ENCODE peak calls at places on chromosomes 2 and 18, in nine cellular contexts. H is transverse colon, E is adrenal gland, Q is heart left ventricle, J is tibial nerve, W is ovary, L is sigmoid colon, R is HepG2, Y is gastrocnemius medialis. G is an unnamed sample.
A peak's percentile ranks its signal among the peaks of the same experiment; 100 is the strongest.

GRCh38 chr2:28419003-28419704 is 26.5 kb downstream of the FOSL2 start:
- DNase-seq in E (no peak), R (peak; percentile 37), J (no peak), Y (no peak), W (no peak), L (no peak), Q (no peak), H (peak; percentile 4), G (no peak)

GRCh38 chr2:169659314-169659713 is 34.9 kb downstream of the CFAP210 start:
- DNase-seq in R (no peak), Y (no peak), W (no peak), Q (no peak), L (no peak), E (no peak), J (no peak), H (no peak), G (no peak)

GRCh38 chr2:151007365-151007764 is 254.3 kb downstream of the RBM43 start:
- DNase-seq in W (no peak), H (no peak), Y (no peak), L (no peak), E (no peak), Q (peak; percentile 9), J (no peak), R (no peak), G (no peak)

GRCh38 chr2:48525269-48525943 is 4.5 kb upstream of the STON1 start:
- DNase-seq in E (no peak), W (no peak), R (no peak), H (no peak), Y (no peak), L (no peak), Q (peak; percentile 35), J (no peak), G (peak; percentile 36)

GRCh38 chr2:120937736-120938131 is 202.1 kb downstream of the GLI2 start:
- DNase-seq in E (no peak), Y (no peak), W (peak; percentile 54), Q (no peak), R (no peak), J (no peak), H (no peak), L (no peak), G (peak; percentile 64)

GRCh38 chr18:77069931-77070330 is 62.7 kb downstream of the MBP start:
- DNase-seq in Y (no peak), Q (no peak), R (no peak), E (no peak), J (no peak), H (no peak), W (no peak), L (no peak), G (peak; percentile 24)

GRCh38 chr18:24778810-24779418 is 318.5 kb downstream of the HRH4 start:
- DNase-seq in H (no peak), L (no peak), Q (no peak), E (no peak), Y (no peak), R (no peak), J (no peak), W (no peak), G (no peak)

GRCh38 chr2:84894131-84894586 is 11.3 kb upstream of the TMSB10 start:
- DNase-seq in E (no peak), Y (no peak), L (peak; percentile 63), R (no peak), Q (no peak), H (no peak), J (no peak), W (no peak), G (no peak)

GRCh38 chr2:201122276-201122675 is 6.3 kb downstream of the CFLAR start:
- DNase-seq in Y (no peak), H (no peak), E (no peak), L (no peak), W (no peak), J (no peak), R (no peak), Q (no peak), G (no peak)

GRCh38 chr18:59429608-59430007 is 70.5 kb upstream of the LMAN1 start:
- DNase-seq in L (no peak), W (no peak), Y (no peak), E (no peak), J (no peak), R (no peak), H (no peak), Q (no peak), G (no peak)

GRCh38 chr2:239290618-239291504 is 110.0 kb downstream of the HDAC4 start:
- DNase-seq in H (peak; percentile 14), Q (peak; percentile 60), W (peak; percentile 35), R (no peak), Y (peak; percentile 83), L (peak; percentile 85), J (peak; percentile 14), E (no peak), G (peak; percentile 14)

GRCh38 chr18:25651553-25651952 is 299.6 kb upstream of the ZNF521 start:
- DNase-seq in L (no peak), E (no peak), Q (no peak), W (no peak), Y (no peak), R (no peak), J (no peak), H (no peak), G (no peak)

GRCh38 chr18:47143899-47144485 is 6.3 kb downstream of the HDHD2 start:
- DNase-seq in Q (no peak), E (no peak), L (no peak), R (no peak), H (no peak), J (no peak), Y (no peak), W (no peak), G (no peak)

GRCh38 chr2:68912732-68913131 is 40.0 kb downstream of the GKN2 start:
- DNase-seq in Y (no peak), J (no peak), L (no peak), W (no peak), E (no peak), Q (no peak), R (no peak), H (peak; percentile 22), G (no peak)

GRCh38 chr18:12423820-12424219 is 16.1 kb downstream of the PRELID3A start:
- DNase-seq in L (no peak), E (no peak), J (no peak), W (no peak), Q (no peak), Y (no peak), R (no peak), H (no peak), G (no peak)

GRCh38 chr18:73688851-73689659 is 458.6 kb downstream of the FBXO15 start:
- DNase-seq in E (no peak), J (no peak), W (no peak), Q (no peak), Y (no peak), R (no peak), H (no peak), L (no peak), G (no peak)

GRCh38 chr18:51069885-51070284 is 39.9 kb downstream of the SMAD4 start:
- DNase-seq in R (no peak), H (no peak), Q (no peak), L (no peak), J (no peak), W (no peak), E (no peak), Y (no peak), G (no peak)

GRCh38 chr2:4140284-4140962 is 437.0 kb downstream of the DCDC2C start:
- DNase-seq in Y (no peak), E (no peak), W (no peak), Q (no peak), R (no peak), H (no peak), L (no peak), J (no peak), G (no peak)

GRCh38 chr18:57754577-57755330 is 48.4 kb downstream of the ATP8B1 start:
- DNase-seq in H (no peak), R (no peak), W (no peak), L (no peak), Y (no peak), J (no peak), Q (no peak), E (no peak), G (no peak)
- H3K4me1 ChIP-seq in H (peaks cover 31% of the 10 kb centered on the region), R (peaks cover 18% of the 10 kb centered on the region), W (no peaks in the 10 kb centered on the region), L (no peaks in the 10 kb centered on the region), Y (peaks cover 25% of the 10 kb centered on the region), J (no peaks in the 10 kb centered on the region), Q (no peaks in the 10 kb centered on the region), E (no peaks in the 10 kb centered on the region), G (no peaks in the 10 kb centered on the region)

GRCh38 chr2:226660524-226660923 is 139.1 kb downstream of the IRS1 start:
- DNase-seq in W (peak; percentile 58), E (peak; percentile 73), L (peak; percentile 85), Y (peak; percentile 61), J (peak; percentile 48), R (no peak), Q (peak; percentile 56), H (peak; percentile 42), G (peak; percentile 88)
- TF ChIP-seq POLR2A in W (no peak), E (no peak), L (no peak), Y (no peak), J (no peak), R (no peak), Q (no peak), H (no peak), G (no peak)

GRCh38 chr2:218284106-218284811 is 8.0 kb downstream of the TMBIM1 start:
- DNase-seq in L (peak; percentile 88), J (no peak), H (peak; percentile 75), E (peak; percentile 86), Q (no peak), Y (peak; percentile 82), R (no peak), W (no peak), G (no peak)
- H3K36me3 ChIP-seq in L (peaks cover 28% of the 10 kb centered on the region), J (peaks cover 2% of the 10 kb centered on the region), H (peaks cover 23% of the 10 kb centered on the region), E (peaks cover 36% of the 10 kb centered on the region), Q (peaks cover 52% of the 10 kb centered on the region), Y (peaks cover 26% of the 10 kb centered on the region), R (peaks cover 28% of the 10 kb centered on the region), W (no peaks in the 10 kb centered on the region), G (no peaks in the 10 kb centered on the region)

GRCh38 chr2:33484042-33484621 is 7.7 kb downstream of the RASGRP3 start:
- DNase-seq in Y (no peak), J (no peak), E (no peak), H (no peak), Q (no peak), W (no peak), L (no peak), R (no peak), G (no peak)

GRCh38 chr2:33478968-33479691 is 2.7 kb downstream of the RASGRP3 start:
- DNase-seq in Q (peak; percentile 38), W (no peak), H (peak; percentile 43), Y (no peak), J (no peak), R (no peak), L (no peak), E (no peak), G (no peak)

GRCh38 chr2:33477473-33478468 is 1.3 kb downstream of the RASGRP3 start:
- DNase-seq in J (no peak), W (no peak), E (peak; percentile 47), R (no peak), Q (peak; percentile 50), Y (peak; percentile 24), L (peak; percentile 73), H (peak; percentile 44), G (no peak)

GRCh38 chr2:33486544-33486943 is 10.1 kb downstream of the RASGRP3 start:
- DNase-seq in R (no peak), Y (no peak), Q (no peak), L (no peak), H (no peak), E (no peak), W (no peak), J (no peak), G (no peak)

DNA sequence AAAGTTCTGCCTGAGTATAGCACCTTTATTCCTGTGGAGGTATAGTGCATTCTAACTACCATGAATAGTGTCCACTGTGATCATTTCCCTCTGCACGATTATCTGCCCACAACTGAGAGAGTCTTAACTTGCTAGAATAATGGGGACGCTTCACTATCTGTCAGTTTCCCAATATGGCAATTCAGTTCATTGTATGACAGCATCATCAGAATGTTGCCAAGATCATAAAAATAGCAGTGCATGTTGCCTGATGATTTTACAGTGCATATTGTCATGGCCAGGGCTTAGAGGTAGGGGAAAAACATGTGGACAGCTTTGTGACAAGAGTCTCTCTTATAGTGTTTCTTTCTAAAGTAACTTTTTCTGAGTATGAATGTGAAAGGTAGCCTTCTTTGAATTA is 6.1 kb downstream of the RASGRP3 start:
- DNase-seq in Q (no peak), L (no peak), W (no peak), J (no peak), Y (no peak), R (no peak), E (no peak), H (no peak), G (no peak)
- H3K4me1 ChIP-seq in Q (peaks cover 3% of the 10 kb centered on the region), L (no peaks in the 10 kb centered on the region), W (no peaks in the 10 kb centered on the region), J (peaks cover 7% of the 10 kb centered on the region), Y (peaks cover 57% of the 10 kb centered on the region), R (peaks cover 5% of the 10 kb centered on the region), E (no peaks in the 10 kb centered on the region), H (peaks cover 11% of the 10 kb centered on the region), G (no peaks in the 10 kb centered on the region)

G was measured in uterus.